ENCODE peak calls at places on chromosomes 13 and 19, in ten cellular contexts. X is fibroblast of pulmonary artery; J is endothelial cell; N is stimulated activated CD8-positive, alpha-beta memory T cell treated with anti-CD3 and anti-CD28 coated beads, Interleukin-7, amount 100 ng/mL, for 24 hours; U is WTC11; H is NCI-H1930; L is ACHN; D is DMS153; A is hypothalamus; E is GM04504. Q is an unnamed sample.
A peak's percentile ranks its signal among the peaks of the same experiment; 100 is the strongest.

GRCh38 chr13:75792526-75793187 is 156.5 kb downstream of the LMO7 start:
- DNase-seq in X (peak; percentile 45), J (no peak), N (no peak), U (no peak), H (no peak), L (peak; percentile 78), D (no peak), A (no peak), E (no peak), Q (peak; percentile 26)

GRCh38 chr19:29760752-29761502 is 45.9 kb upstream of the C19orf12 start:
- DNase-seq in X (no peak), J (no peak), N (no peak), U (no peak), H (no peak), L (no peak), D (no peak), A (no peak), E (no peak), Q (no peak)

GRCh38 chr19:49570997-49571676 is 9.2 kb downstream of the NOSIP start:
- DNase-seq in X (no peak), J (no peak), N (no peak), U (no peak), H (no peak), L (no peak), D (no peak), A (no peak), E (no peak), Q (no peak)

GRCh38 chr19:7544626-7545025 is 9.1 kb downstream of the PNPLA6 start:
- DNase-seq in X (no peak), J (no peak), N (no peak), U (no peak), H (no peak), L (no peak), D (no peak), A (no peak), E (no peak), Q (no peak)

GRCh38 chr19:13208131-13208963 is 58.1 kb downstream of the IER2 start:
- DNase-seq in X (peak; percentile 83), J (no peak), N (peak; percentile 45), U (no peak), H (no peak), L (no peak), D (no peak), A (no peak), E (peak; percentile 66), Q (peak; percentile 63)

GRCh38 chr19:16070366-16070990 is 5.8 kb upstream of the TPM4 start:
- DNase-seq in X (no peak), J (no peak), N (peak; percentile 62), U (no peak), H (no peak), L (no peak), D (peak; percentile 60), A (no peak), E (no peak), Q (no peak)

GRCh38 chr13:98429531-98429930 is 147.4 kb downstream of the STK24 start:
- DNase-seq in X (no peak), J (no peak), N (no peak), U (no peak), H (no peak), L (no peak), D (no peak), A (no peak), E (no peak), Q (no peak)

GRCh38 chr13:29594310-29594709 is 1.2 kb downstream of the SLC7A1 start:
- DNase-seq in X (peak; percentile 65), J (peak; percentile 26), N (no peak), U (no peak), H (no peak), L (peak; percentile 79), D (peak; percentile 35), A (no peak), E (peak; percentile 55), Q (peak; percentile 56)

GRCh38 chr13:52161193-52161646 is 1.8 kb upstream of the NEK3 start:
- DNase-seq in X (no peak), J (no peak), N (no peak), U (no peak), H (no peak), L (no peak), D (no peak), A (no peak), E (no peak), Q (no peak)

GRCh38 chr13:21537105-21537504 is 66.9 kb downstream of the MICU2 start:
- DNase-seq in X (peak; percentile 48), J (no peak), N (no peak), U (no peak), H (no peak), L (no peak), D (no peak), A (no peak), E (no peak), Q (no peak)

GRCh38 chr19:38023245-38023644 is 116.2 kb downstream of the SIPA1L3 start:
- DNase-seq in X (peak; percentile 64), J (no peak), N (no peak), U (no peak), H (no peak), L (no peak), D (no peak), A (no peak), E (no peak), Q (no peak)

GRCh38 chr13:110571897-110572777 is 10.6 kb upstream of the RAB20 start:
- DNase-seq in X (no peak), J (no peak), N (no peak), U (no peak), H (no peak), L (no peak), D (no peak), A (no peak), E (no peak), Q (no peak)